ENCODE peak calls at places on chromosomes 5 and 9, in four cellular contexts. M is HepG2, C is K562, Y is A549. X is an unnamed sample.

GRCh38 chr5:90802695-90803317 is 244.2 kb downstream of the ADGRV1 start:
- DNase-seq in M (peak; percentile 25), C (peak; percentile 51), Y (peak; percentile 60), X (no peak)

GRCh38 chr5:50302815-50303490 is 138.1 kb downstream of the EMB start:
- DNase-seq in M (no peak), Y (peak; percentile 74), C (no peak), X (no peak)

GRCh38 chr9:68947842-68948569 is 65.9 kb downstream of the PRKACG start:
- DNase-seq in M (no peak), Y (no peak), C (no peak), X (no peak)

GRCh38 chr9:136538599-136539426 is 7.0 kb downstream of the NOTCH1 start:
- DNase-seq in C (no peak), M (no peak), Y (no peak), X (no peak)

GRCh38 chr5:15926586-15926985 is 253.0 kb downstream of the MARCHF11 start:
- DNase-seq in Y (no peak), C (no peak), M (no peak), X (no peak)

GRCh38 chr5:134758504-134759341 is at the start of gene DDX46:
- DNase-seq in C (peak; percentile 97), M (peak; percentile 85), Y (peak; percentile 95), X (peak; percentile 80)

GRCh38 chr5:98333921-98334320 is 439.5 kb upstream of the RGMB start:
- DNase-seq in Y (no peak), M (no peak), C (no peak), X (no peak)

GRCh38 chr5:32298056-32298420 is 14.7 kb downstream of the MTMR12 start:
- DNase-seq in C (no peak), M (no peak), Y (no peak), X (no peak)

GRCh38 chr5:173823721-173824567 is 64.2 kb upstream of the CPEB4 start:
- DNase-seq in M (peak; percentile 98), C (no peak), Y (peak; percentile 93), X (peak; percentile 9)

GRCh38 chr5:83118471-83118870 is 41.1 kb downstream of the XRCC4 start:
- DNase-seq in C (no peak), Y (peak; percentile 31), M (no peak), X (no peak)

GRCh38 chr5:159128070-159128507 is 28.4 kb upstream of the EBF1 start:
- DNase-seq in Y (no peak), C (peak; percentile 89), M (no peak), X (no peak)

GRCh38 chr9:100322954-100323536 is 29.7 kb downstream of the TEX10 start:
- DNase-seq in C (peak; percentile 57), M (peak; percentile 26), Y (peak; percentile 52), X (no peak)

GRCh38 chr5:77972545-77973252 is 196.6 kb upstream of the TBCA start:
- DNase-seq in Y (no peak), C (no peak), M (no peak), X (no peak)

GRCh38 chr5:17238521-17239041 is 21.1 kb downstream of the BASP1 start:
- DNase-seq in Y (no peak), M (no peak), C (no peak), X (no peak)

GRCh38 chr5:79109527-79110492 is 1.8 kb upstream of the BHMT start:
- DNase-seq in C (peak; percentile 50), M (peak; percentile 28), Y (peak; percentile 36), X (peak; percentile 60)

GRCh38 chr5:163696270-163696887 is 191.0 kb downstream of the MAT2B start:
- DNase-seq in C (peak; percentile 8), Y (peak; percentile 48), M (peak; percentile 38), X (peak; percentile 56)

GRCh38 chr9:16542290-16542689 is 328.2 kb downstream of the BNC2 start:
- DNase-seq in Y (no peak), M (no peak), C (no peak), X (no peak)

GRCh38 chr9:96137666-96138429 is 164.1 kb downstream of the HSD17B3 start:
- DNase-seq in M (no peak), C (no peak), Y (no peak), X (no peak)

GRCh38 chr9:136762915-136763648 is 1.2 kb downstream of the LCN15 start:
- DNase-seq in M (peak; percentile 30), Y (peak; percentile 79), C (peak; percentile 91), X (peak; percentile 78)

GRCh38 chr5:169084775-169085566 is 216.0 kb downstream of the SLIT3 start:
- DNase-seq in Y (no peak), C (no peak), M (no peak), X (no peak)

GRCh38 chr5:62564101-62564500 is 14.5 kb upstream of the LRRC70 start:
- DNase-seq in C (no peak), M (no peak), Y (no peak), X (no peak)

GRCh38 chr5:80998590-80998979 is 38.4 kb downstream of the RASGRF2 start:
- DNase-seq in M (no peak), C (no peak), Y (no peak), X (no peak)

GRCh38 chr9:72726951-72727350 is 205.5 kb downstream of the TMC1 start:
- DNase-seq in C (no peak), Y (no peak), M (no peak), X (no peak)

GRCh38 chr5:79924936-79925893 is 65.8 kb downstream of the MTX3 start:
- DNase-seq in C (no peak), M (no peak), Y (peak; percentile 12), X (peak; percentile 13)

GRCh38 chr9:129613520-129614175 is 7.3 kb downstream of the C9orf50 start:
- DNase-seq in M (no peak), Y (no peak), C (no peak), X (no peak)

GRCh38 chr9:16661816-16662215 is 208.7 kb downstream of the BNC2 start:
- DNase-seq in C (no peak), M (no peak), Y (no peak), X (no peak)

GRCh38 chr9:85610074-85610855 is 131.5 kb downstream of the AGTPBP1 start:
- DNase-seq in M (peak; percentile 60), C (peak; percentile 65), Y (peak; percentile 73), X (no peak)

GRCh38 chr5:161547573-161548471 is 1.3 kb upstream of the GABRB2 start:
- DNase-seq in Y (peak; percentile 1), M (no peak), C (no peak), X (no peak)

GRCh38 chr5:31113101-31113500 is 80.4 kb upstream of the CDH6 start:
- DNase-seq in Y (no peak), C (no peak), M (no peak), X (no peak)

GRCh38 chr9:137880976-137881530 is 3.5 kb downstream of the CACNA1B start:
- DNase-seq in Y (no peak), M (no peak), C (no peak), X (no peak)

GRCh38 chr9:2413196-2413840 is 208.3 kb upstream of the VLDLR start:
- DNase-seq in Y (no peak), C (no peak), M (no peak), X (no peak)

GRCh38 chr5:140178482-140179116 is 3.6 kb downstream of the CYSTM1 start:
- DNase-seq in C (no peak), Y (no peak), M (no peak), X (no peak)

GRCh38 chr5:109143001-109143400 is 266.8 kb downstream of the PJA2 start:
- DNase-seq in C (no peak), Y (no peak), M (no peak), X (no peak)
- TF ChIP-seq PHF8 in C (no peak), Y (no peak), M (no peak), X (no peak)

GRCh38 chr9:22718653-22719052 is 272.0 kb downstream of the DMRTA1 start:
- DNase-seq in Y (no peak), M (no peak), C (no peak), X (no peak)
- TF ChIP-seq CTCF in Y (no peak), M (no peak), C (no peak), X (no peak)

GRCh38 chr9:78393340-78393739 is 96.4 kb downstream of the PSAT1 start:
- DNase-seq in C (no peak), Y (no peak), M (no peak), X (no peak)
- TF ChIP-seq PHF8 in C (no peak), Y (no peak), M (no peak), X (no peak)

GRCh38 chr5:138946831-138947560 is 71.9 kb upstream of the LRRTM2 start:
- DNase-seq in M (no peak), Y (no peak), C (no peak), X (no peak)

GRCh38 chr5:138943615-138944173 is 68.6 kb upstream of the LRRTM2 start:
- DNase-seq in C (no peak), M (no peak), Y (no peak), X (no peak)

GRCh38 chr5:138944527-138945322 is 69.6 kb upstream of the LRRTM2 start:
- DNase-seq in C (no peak), Y (no peak), M (no peak), X (no peak)

GRCh38 chr5:138946241-138946623 is 71.1 kb upstream of the LRRTM2 start:
- DNase-seq in C (no peak), M (no peak), Y (no peak), X (no peak)

GRCh38 chr5:138945421-138946240 is 70.5 kb upstream of the LRRTM2 start:
- DNase-seq in M (no peak), C (no peak), Y (no peak), X (no peak)
- TF ChIP-seq CTCF in M (no peak), C (peak; percentile 27), Y (no peak), X (no peak)

DNA sequence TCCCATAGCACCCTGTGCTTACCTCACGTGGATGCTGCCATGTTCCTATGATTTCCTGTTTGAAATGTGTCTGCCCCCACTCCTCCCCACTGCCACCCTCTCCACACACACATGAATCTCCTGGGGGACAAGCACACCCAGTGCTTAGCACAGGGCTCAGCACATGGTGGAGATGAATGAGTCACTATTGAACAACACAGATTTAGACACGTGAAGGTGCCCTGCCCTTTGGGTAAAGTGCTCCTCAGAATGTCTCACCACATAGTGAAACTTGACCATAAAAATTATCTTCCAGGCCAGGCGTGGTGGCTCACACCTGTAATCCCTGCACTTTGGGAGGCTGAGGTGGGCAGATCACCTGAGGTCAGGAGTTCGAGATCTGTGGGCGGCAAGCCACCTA is 98.8 kb upstream of the PCA3 start:
- DNase-seq in Y (no peak), M (no peak), C (no peak), X (no peak)
- TF ChIP-seq PHF8 in Y (no peak), M (no peak), C (no peak), X (no peak)

GRCh38 chr9:35657327-35658143 is at the start of gene RMRP:
- DNase-seq in M (peak; percentile 99), Y (peak; percentile 100), C (peak; percentile 98), X (peak; percentile 98)
- TF ChIP-seq CTCF in M (peak; percentile 65), Y (no peak), C (peak; percentile 35), X (peak; percentile 4)

GRCh38 chr9:91799113-91799735 is 150.8 kb downstream of the ROR2 start:
- DNase-seq in C (no peak), Y (no peak), M (no peak), X (no peak)

GRCh38 chr9:91802391-91802790 is 147.6 kb downstream of the ROR2 start:
- DNase-seq in Y (no peak), M (no peak), C (no peak), X (no peak)

GRCh38 chr9:91803143-91803940 is 146.7 kb downstream of the ROR2 start:
- DNase-seq in Y (no peak), M (no peak), C (no peak), X (no peak)

GRCh38 chr9:91803970-91804752 is 145.9 kb downstream of the ROR2 start:
- DNase-seq in M (no peak), Y (no peak), C (no peak), X (no peak)

GRCh38 chr9:91800473-91800872 is 149.6 kb downstream of the ROR2 start:
- DNase-seq in C (no peak), Y (no peak), M (no peak), X (no peak)
- TF ChIP-seq PHF8 in C (no peak), Y (no peak), M (no peak), X (no peak)

X was measured in H1.